ENCODE peak calls at places on chromosome 13, in six cellular contexts. One of them, this sample, is unnamed.

GRCh38 chr13:80048802-80049201 is 292.1 kb downstream of the SPRY2 start:
- DNase-seq in GM12878: peak
- DNase-seq in K562: peak
- DNase-seq in SK-N-SH: no peak
- DNase-seq in H1: no peak
- DNase-seq in HepG2: no peak
- DNase-seq in this sample: peak

GRCh38 chr13:50990540-50991506 is 81.2 kb downstream of the RNASEH2B start:
- DNase-seq in H1: no peak
- DNase-seq in GM12878: no peak
- DNase-seq in K562: no peak
- DNase-seq in SK-N-SH: peak
- DNase-seq in HepG2: no peak
- DNase-seq in this sample: no peak

GRCh38 chr13:41019027-41019487 is at the start of gene ELF1:
- DNase-seq in GM12878: peak
- DNase-seq in SK-N-SH: no peak
- DNase-seq in K562: peak
- DNase-seq in HepG2: peak
- DNase-seq in H1: no peak
- DNase-seq in this sample: peak

GRCh38 chr13:76852991-76853390 is 33.2 kb downstream of the KCTD12 start:
- DNase-seq in H1: no peak
- DNase-seq in HepG2: no peak
- DNase-seq in K562: no peak
- DNase-seq in GM12878: no peak
- DNase-seq in SK-N-SH: no peak
- DNase-seq in this sample: no peak

GRCh38 chr13:108920137-108920536 is 290.7 kb downstream of the MYO16 start:
- DNase-seq in K562: no peak
- DNase-seq in SK-N-SH: no peak
- DNase-seq in H1: no peak
- DNase-seq in HepG2: no peak
- DNase-seq in GM12878: no peak
- DNase-seq in this sample: no peak

GRCh38 chr13:28001049-28001448 is 12.6 kb upstream of the URAD start:
- DNase-seq in SK-N-SH: no peak
- DNase-seq in H1: no peak
- DNase-seq in GM12878: no peak
- DNase-seq in HepG2: no peak
- DNase-seq in K562: no peak
- DNase-seq in this sample: no peak

GRCh38 chr13:42320375-42320787 is 48.4 kb downstream of the AKAP11 start:
- DNase-seq in K562: no peak
- DNase-seq in HepG2: no peak
- DNase-seq in SK-N-SH: no peak
- DNase-seq in H1: no peak
- DNase-seq in GM12878: no peak
- DNase-seq in this sample: no peak

GRCh38 chr13:51769455-51770127 is 34.4 kb downstream of the DHRS12 start:
- DNase-seq in SK-N-SH: peak
- DNase-seq in GM12878: no peak
- DNase-seq in HepG2: no peak
- DNase-seq in K562: no peak
- DNase-seq in H1: no peak
- DNase-seq in this sample: no peak

GRCh38 chr13:92074658-92075057 is 676.2 kb downstream of the GPC5 start:
- DNase-seq in H1: no peak
- DNase-seq in K562: no peak
- DNase-seq in HepG2: peak
- DNase-seq in GM12878: no peak
- DNase-seq in SK-N-SH: peak
- DNase-seq in this sample: no peak

GRCh38 chr13:23806874-23807522 is 82.2 kb downstream of the MIPEP start:
- DNase-seq in HepG2: no peak
- DNase-seq in SK-N-SH: no peak
- DNase-seq in K562: no peak
- DNase-seq in H1: no peak
- DNase-seq in GM12878: no peak
- DNase-seq in this sample: no peak

GRCh38 chr13:43874512-43875092 is 4.9 kb downstream of the CCDC122 start:
- DNase-seq in HepG2: no peak
- DNase-seq in H1: no peak
- DNase-seq in SK-N-SH: peak
- DNase-seq in K562: peak
- DNase-seq in GM12878: no peak
- DNase-seq in this sample: no peak

GRCh38 chr13:106100261-106100919 is 435.1 kb downstream of the EFNB2 start:
- DNase-seq in K562: no peak
- DNase-seq in HepG2: no peak
- DNase-seq in H1: peak
- DNase-seq in SK-N-SH: no peak
- DNase-seq in GM12878: no peak
- DNase-seq in this sample: peak

GRCh38 chr13:26839682-26840081 is 79.1 kb upstream of the GPR12 start:
- DNase-seq in H1: no peak
- DNase-seq in GM12878: no peak
- DNase-seq in HepG2: no peak
- DNase-seq in K562: no peak
- DNase-seq in SK-N-SH: no peak
- DNase-seq in this sample: no peak

GRCh38 chr13:37277435-37278144 is 172.1 kb upstream of the CSNK1A1L start:
- DNase-seq in GM12878: no peak
- DNase-seq in K562: no peak
- DNase-seq in SK-N-SH: no peak
- DNase-seq in HepG2: peak
- DNase-seq in H1: no peak
- DNase-seq in this sample: no peak

GRCh38 chr13:24348385-24348784 is 39.0 kb downstream of the C1QTNF9 start:
- DNase-seq in SK-N-SH: no peak
- DNase-seq in GM12878: no peak
- DNase-seq in H1: no peak
- DNase-seq in K562: no peak
- DNase-seq in HepG2: no peak
- DNase-seq in this sample: no peak

GRCh38 chr13:40438999-40439797 is 227.2 kb downstream of the FOXO1 start:
- DNase-seq in H1: no peak
- DNase-seq in SK-N-SH: no peak
- DNase-seq in K562: no peak
- DNase-seq in GM12878: no peak
- DNase-seq in HepG2: no peak
- DNase-seq in this sample: no peak

DNA sequence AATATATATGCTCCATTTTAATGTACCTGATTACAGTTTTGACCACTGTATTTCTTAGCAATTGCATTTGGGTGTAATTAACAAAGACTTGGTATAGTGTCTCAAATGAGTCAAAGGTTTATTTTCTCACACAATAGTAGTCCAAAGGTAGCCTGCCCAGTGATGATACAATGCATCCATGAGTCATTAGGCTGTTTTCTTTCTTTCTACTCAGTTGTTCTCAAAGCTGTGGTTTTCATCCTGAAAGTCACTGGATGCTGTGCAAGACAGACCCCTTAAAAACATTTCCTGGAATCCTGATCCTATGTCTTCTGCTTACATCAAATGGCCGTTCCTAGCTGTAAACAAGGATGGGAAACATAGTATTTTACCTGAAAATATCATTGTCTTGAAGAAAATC is 651.2 kb upstream of the MIR17HG start:
- DNase-seq in SK-N-SH: no peak
- DNase-seq in H1: no peak
- DNase-seq in HepG2: no peak
- DNase-seq in K562: no peak
- DNase-seq in GM12878: no peak
- DNase-seq in this sample: no peak
- TF ChIP-seq CHD2 in SK-N-SH: no peak
- TF ChIP-seq CHD2 in H1: no peak
- TF ChIP-seq CHD2 in HepG2: no peak
- TF ChIP-seq CHD2 in K562: no peak
- TF ChIP-seq CHD2 in GM12878: no peak
- TF ChIP-seq CHD2 in this sample: no peak

GRCh38 chr13:45370922-45371406 is 30.0 kb upstream of the TPT1 start:
- DNase-seq in SK-N-SH: peak
- DNase-seq in H1: peak
- DNase-seq in K562: peak
- DNase-seq in HepG2: no peak
- DNase-seq in GM12878: no peak
- DNase-seq in this sample: peak
- TF ChIP-seq CHD2 in SK-N-SH: no peak
- TF ChIP-seq CHD2 in H1: peak
- TF ChIP-seq CHD2 in K562: no peak
- TF ChIP-seq CHD2 in HepG2: no peak
- TF ChIP-seq CHD2 in GM12878: no peak
- TF ChIP-seq CHD2 in this sample: no peak

DNA sequence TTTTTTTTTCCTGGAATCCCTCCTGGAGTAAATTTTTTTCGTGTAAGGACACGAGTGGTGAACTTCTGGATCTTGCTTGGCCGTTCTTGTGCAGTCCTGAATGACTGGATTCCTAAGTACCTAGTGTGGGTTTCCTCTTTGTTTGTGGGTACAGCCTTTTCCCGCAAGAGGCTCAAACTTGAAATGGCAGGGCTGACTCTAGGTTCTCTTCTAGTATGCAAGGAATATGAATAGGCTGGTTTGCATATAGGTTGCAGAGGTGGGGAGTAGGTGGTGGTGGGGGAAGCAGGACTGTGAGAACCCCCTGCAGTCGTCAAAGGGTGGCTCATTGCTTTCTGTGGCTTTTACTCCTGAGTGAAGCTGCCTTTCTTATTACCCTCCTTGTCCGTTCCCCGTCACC is 13.6 kb downstream of the UBAC2 start:
- DNase-seq in SK-N-SH: no peak
- DNase-seq in HepG2: no peak
- DNase-seq in K562: no peak
- DNase-seq in GM12878: peak
- DNase-seq in H1: no peak
- DNase-seq in this sample: no peak
- TF ChIP-seq CHD2 in SK-N-SH: no peak
- TF ChIP-seq CHD2 in HepG2: no peak
- TF ChIP-seq CHD2 in K562: no peak
- TF ChIP-seq CHD2 in GM12878: no peak
- TF ChIP-seq CHD2 in H1: no peak
- TF ChIP-seq CHD2 in this sample: no peak

GRCh38 chr13:107665926-107666458 is 549.3 kb downstream of the LIG4 start:
- DNase-seq in HepG2: no peak
- DNase-seq in SK-N-SH: no peak
- DNase-seq in GM12878: no peak
- DNase-seq in H1: no peak
- DNase-seq in K562: no peak
- DNase-seq in this sample: no peak

GRCh38 chr13:107669356-107669755 is 546.0 kb downstream of the LIG4 start:
- DNase-seq in K562: no peak
- DNase-seq in SK-N-SH: no peak
- DNase-seq in HepG2: no peak
- DNase-seq in H1: no peak
- DNase-seq in GM12878: no peak
- DNase-seq in this sample: no peak
- TF ChIP-seq CHD2 in K562: no peak
- TF ChIP-seq CHD2 in SK-N-SH: no peak
- TF ChIP-seq CHD2 in HepG2: no peak
- TF ChIP-seq CHD2 in H1: no peak
- TF ChIP-seq CHD2 in GM12878: no peak
- TF ChIP-seq CHD2 in this sample: no peak

GRCh38 chr13:100459747-100460146 is 128.8 kb downstream of the GGACT start:
- DNase-seq in H1: no peak
- DNase-seq in SK-N-SH: no peak
- DNase-seq in K562: no peak
- DNase-seq in HepG2: no peak
- DNase-seq in GM12878: no peak
- DNase-seq in this sample: no peak

GRCh38 chr13:100451923-100452322 is 136.7 kb downstream of the GGACT start:
- DNase-seq in K562: no peak
- DNase-seq in SK-N-SH: no peak
- DNase-seq in HepG2: no peak
- DNase-seq in GM12878: no peak
- DNase-seq in H1: no peak
- DNase-seq in this sample: no peak

GRCh38 chr13:100458673-100459072 is 129.9 kb downstream of the GGACT start:
- DNase-seq in HepG2: no peak
- DNase-seq in K562: no peak
- DNase-seq in SK-N-SH: no peak
- DNase-seq in H1: no peak
- DNase-seq in GM12878: no peak
- DNase-seq in this sample: no peak

DNA sequence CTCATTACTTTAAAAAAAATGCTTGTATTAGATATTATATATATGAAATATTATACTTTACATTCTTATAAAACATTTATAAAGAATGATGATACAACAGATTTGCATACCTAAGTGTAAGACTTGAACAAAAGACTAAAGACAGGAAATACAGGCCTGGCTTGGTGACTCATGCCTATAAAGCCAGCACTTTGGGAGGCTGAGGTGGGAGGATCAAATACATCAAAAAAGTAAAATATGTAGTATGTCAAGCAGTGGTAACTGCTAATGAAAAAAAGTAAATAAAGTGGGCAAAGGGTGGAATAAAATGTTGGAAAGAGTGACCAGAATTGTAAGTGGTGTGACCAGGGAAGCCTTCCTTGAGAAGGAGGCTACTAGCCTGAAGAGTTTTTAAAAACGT is 133.7 kb downstream of the GGACT start:
- DNase-seq in H1: no peak
- DNase-seq in SK-N-SH: no peak
- DNase-seq in GM12878: no peak
- DNase-seq in K562: no peak
- DNase-seq in HepG2: no peak
- DNase-seq in this sample: no peak
- TF ChIP-seq CHD2 in H1: no peak
- TF ChIP-seq CHD2 in SK-N-SH: no peak
- TF ChIP-seq CHD2 in GM12878: no peak
- TF ChIP-seq CHD2 in K562: no peak
- TF ChIP-seq CHD2 in HepG2: no peak
- TF ChIP-seq CHD2 in this sample: no peak

GRCh38 chr13:22047082-22047784 is 376.4 kb downstream of the FGF9 start:
- DNase-seq in HepG2: peak
- DNase-seq in GM12878: no peak
- DNase-seq in SK-N-SH: no peak
- DNase-seq in K562: no peak
- DNase-seq in H1: no peak
- DNase-seq in this sample: no peak
- TF ChIP-seq CHD2 in HepG2: no peak
- TF ChIP-seq CHD2 in GM12878: no peak
- TF ChIP-seq CHD2 in SK-N-SH: no peak
- TF ChIP-seq CHD2 in K562: no peak
- TF ChIP-seq CHD2 in H1: no peak
- TF ChIP-seq CHD2 in this sample: no peak

DNA sequence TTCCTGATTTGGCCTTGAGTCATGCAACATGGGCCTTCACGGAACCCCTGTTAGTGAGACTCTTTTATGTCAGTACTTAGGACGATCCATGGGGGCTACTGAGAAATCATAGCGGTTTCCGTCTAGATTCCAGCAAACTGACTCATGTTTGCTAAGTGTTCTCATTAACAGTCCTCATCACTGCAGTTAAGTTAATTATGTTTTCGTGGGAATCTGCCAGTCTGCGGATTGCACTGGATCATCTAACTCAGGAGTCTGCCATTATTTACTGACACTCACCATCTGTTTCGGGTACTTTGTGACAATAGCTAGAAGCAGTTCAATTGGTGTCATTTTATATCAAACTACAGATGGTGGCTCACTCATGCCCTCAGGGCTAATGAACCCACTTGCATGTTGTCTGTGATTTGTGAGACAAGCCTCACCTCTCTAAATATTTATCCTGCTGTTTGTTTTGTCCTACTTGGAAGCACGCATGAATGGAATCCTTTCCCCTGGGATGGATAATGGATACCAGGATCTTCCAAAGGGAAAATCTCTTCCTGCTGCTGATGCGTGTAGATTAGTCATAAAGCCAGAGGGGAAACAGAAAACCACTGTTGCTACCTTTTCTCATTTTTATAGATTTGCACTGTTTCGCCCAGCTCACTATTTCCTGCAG is 61.8 kb downstream of the RAB20 start:
- DNase-seq in HepG2: no peak
- DNase-seq in K562: no peak
- DNase-seq in SK-N-SH: no peak
- DNase-seq in GM12878: no peak
- DNase-seq in H1: no peak
- DNase-seq in this sample: peak
- TF ChIP-seq CHD2 in HepG2: no peak
- TF ChIP-seq CHD2 in K562: no peak
- TF ChIP-seq CHD2 in SK-N-SH: no peak
- TF ChIP-seq CHD2 in GM12878: no peak
- TF ChIP-seq CHD2 in H1: no peak
- TF ChIP-seq CHD2 in this sample: no peak